ENCODE peak calls at places on chromosome 21, in five cellular contexts. R is HepG2, H is K562, F is HEK293T, S is SK-N-SH. O is an unnamed sample.

GRCh38 chr21:42845296-42845965 is 33.9 kb downstream of the WDR4 start:
- DNase-seq in R (no peak), H (no peak), F (no peak), S (peak; percentile 5), O (no peak)

GRCh38 chr21:17853393-17854275 is 34.5 kb upstream of the C21orf91 start:
- DNase-seq in R (no peak), H (no peak), F (no peak), S (no peak), O (no peak)

GRCh38 chr21:41612674-41613250 is 104.8 kb upstream of the TMPRSS2 start:
- DNase-seq in R (peak; percentile 15), H (peak; percentile 76), F (peak; percentile 78), S (peak; percentile 79), O (no peak)

GRCh38 chr21:41973861-41974751 is 20.3 kb upstream of the C2CD2 start:
- DNase-seq in R (peak; percentile 50), H (peak; percentile 43), F (peak; percentile 41), S (no peak), O (no peak)

GRCh38 chr21:36707763-36708511 is 9.0 kb downstream of the SIM2 start:
- DNase-seq in R (no peak), H (no peak), F (no peak), S (no peak), O (no peak)

GRCh38 chr21:44013380-44014088 is 1.4 kb downstream of the TRAPPC10 start:
- DNase-seq in R (no peak), H (peak; percentile 15), F (no peak), S (peak; percentile 36), O (peak; percentile 32)

GRCh38 chr21:27306821-27307746 is 340.2 kb upstream of the ADAMTS5 start:
- DNase-seq in R (no peak), H (no peak), F (no peak), S (no peak), O (no peak)

GRCh38 chr21:37915941-37916794 is at the start of gene KCNJ6:
- DNase-seq in R (no peak), H (peak; percentile 46), F (peak; percentile 83), S (peak; percentile 87), O (no peak)

DNA sequence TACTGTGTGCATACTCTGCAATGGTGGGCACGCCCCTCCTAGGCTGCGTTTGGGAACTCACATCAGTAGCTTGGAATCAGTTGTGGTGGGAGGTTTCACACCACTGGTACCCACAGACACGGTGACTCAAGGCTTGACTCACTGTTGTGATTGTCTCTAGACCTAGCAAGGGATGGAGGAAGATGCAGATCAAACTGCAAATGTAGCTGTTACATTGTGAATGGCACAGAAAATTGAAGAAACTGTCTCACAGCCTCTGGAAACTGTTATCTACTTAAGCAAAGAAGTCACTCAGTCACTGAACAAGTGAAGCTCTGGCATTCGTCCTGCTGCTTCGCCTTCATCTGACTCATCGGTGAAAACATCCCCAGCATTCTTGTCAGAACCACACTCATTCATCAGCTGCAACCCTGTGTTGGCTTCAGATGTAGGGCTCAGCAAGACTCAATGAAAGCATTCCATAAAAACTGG is 59.5 kb downstream of the POFUT2 start:
- DNase-seq in R (peak; percentile 12), H (no peak), F (no peak), S (no peak), O (no peak)
- TF ChIP-seq FOXM1 in R (no peak), H (no peak), F (no peak), S (no peak), O (no peak)

GRCh38 chr21:45019887-45020537 is 54.4 kb upstream of the ADARB1 start:
- DNase-seq in R (no peak), H (no peak), F (no peak), S (no peak), O (no peak)

GRCh38 chr21:45018131-45019075 is 56.0 kb upstream of the ADARB1 start:
- DNase-seq in R (no peak), H (peak; percentile 75), F (no peak), S (peak; percentile 81), O (no peak)

GRCh38 chr21:45020629-45021427 is 53.6 kb upstream of the ADARB1 start:
- DNase-seq in R (no peak), H (no peak), F (no peak), S (no peak), O (no peak)

GRCh38 chr21:45017376-45017960 is 56.9 kb upstream of the ADARB1 start:
- DNase-seq in R (no peak), H (no peak), F (no peak), S (no peak), O (no peak)

GRCh38 chr21:45019076-45019886 is 55.1 kb upstream of the ADARB1 start:
- DNase-seq in R (no peak), H (no peak), F (no peak), S (peak; percentile 74), O (no peak)
- TF ChIP-seq FOXM1 in R (no peak), H (no peak), F (no peak), S (no peak), O (no peak)

DNA sequence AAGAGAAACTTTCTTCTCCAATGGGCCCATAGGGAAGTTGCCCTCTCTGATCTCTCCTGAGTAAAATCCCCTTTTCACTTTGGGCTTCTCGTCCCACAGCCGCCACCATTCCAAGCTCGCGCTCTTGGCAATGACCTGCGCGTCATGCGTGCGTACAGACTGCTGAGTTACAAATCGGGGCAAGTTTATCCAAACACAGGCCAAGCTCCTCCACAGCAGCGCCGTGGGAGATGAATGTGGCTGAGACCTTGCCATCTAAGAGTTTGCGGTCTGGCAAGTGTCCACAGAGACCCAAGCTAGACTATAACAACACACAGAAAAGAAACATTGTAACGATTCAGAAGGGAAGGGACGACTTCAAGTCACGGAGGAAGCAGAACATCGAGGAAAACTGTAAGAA is 116.3 kb upstream of the SOD1 start:
- DNase-seq in R (no peak), H (no peak), F (no peak), S (no peak), O (no peak)
- TF ChIP-seq FOXM1 in R (no peak), H (no peak), F (no peak), S (no peak), O (no peak)

GRCh38 chr21:45531393-45532215 is 10.6 kb downstream of the SLC19A1 start:
- DNase-seq in R (no peak), H (no peak), F (no peak), S (no peak), O (no peak)
- TF ChIP-seq FOXM1 in R (no peak), H (no peak), F (no peak), S (no peak), O (no peak)

GRCh38 chr21:32406405-32406804 is 6.1 kb upstream of the EVA1C start:
- DNase-seq in R (no peak), H (no peak), F (no peak), S (no peak), O (no peak)

GRCh38 chr21:32403201-32403701 is 9.3 kb upstream of the EVA1C start:
- DNase-seq in R (peak; percentile 48), H (peak; percentile 70), F (peak; percentile 82), S (peak; percentile 81), O (peak; percentile 3)
- TF ChIP-seq FOXM1 in R (no peak), H (no peak), F (no peak), S (no peak), O (no peak)

DNA sequence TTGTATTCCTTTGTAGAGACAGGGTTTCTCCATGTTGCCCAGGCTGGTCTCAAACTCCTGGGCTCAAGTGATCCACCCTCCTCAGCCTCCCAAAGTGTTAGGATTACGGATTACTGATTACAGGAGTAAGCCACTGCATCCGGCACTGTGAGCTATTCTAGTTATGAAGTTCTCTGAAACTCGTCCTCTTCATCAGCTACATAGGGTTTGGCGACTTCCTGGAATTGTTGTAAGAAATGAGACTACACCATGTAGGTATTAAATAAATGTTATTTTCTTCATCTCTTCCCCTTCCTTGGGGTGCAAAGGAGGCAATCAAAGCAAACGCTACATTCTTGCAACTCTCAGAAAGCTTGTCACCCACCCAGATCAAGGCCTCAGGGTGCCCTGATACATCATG is 131.2 kb upstream of the TIAM1 start:
- DNase-seq in R (no peak), H (no peak), F (no peak), S (no peak), O (no peak)
- TF ChIP-seq FOXM1 in R (no peak), H (no peak), F (no peak), S (no peak), O (no peak)

DNA sequence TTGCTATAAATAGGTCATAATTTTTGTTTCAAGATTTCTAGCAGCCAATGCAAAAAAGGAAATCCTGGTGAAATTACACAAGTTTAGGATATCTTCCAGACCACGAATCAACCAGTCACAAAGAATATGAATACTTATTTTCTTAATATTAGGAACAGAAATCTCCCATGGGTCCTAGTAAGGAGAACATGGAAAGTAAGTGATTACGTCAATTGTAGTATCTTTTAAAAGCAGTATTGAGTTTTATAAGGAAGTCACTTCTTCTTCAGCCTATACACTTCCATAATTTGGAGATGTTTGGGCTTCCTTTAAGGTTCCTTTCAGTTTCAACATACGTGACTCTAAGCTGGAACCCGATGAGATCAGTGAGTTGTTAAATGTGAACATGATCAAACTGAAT is 534.5 kb downstream of the USP25 start:
- DNase-seq in R (no peak), H (no peak), F (no peak), S (no peak), O (no peak)
- TF ChIP-seq FOXM1 in R (no peak), H (no peak), F (no peak), S (no peak), O (no peak)

GRCh38 chr21:40299441-40299840 is 432.2 kb downstream of the PCP4 start:
- DNase-seq in R (no peak), H (no peak), F (no peak), S (no peak), O (no peak)

DNA sequence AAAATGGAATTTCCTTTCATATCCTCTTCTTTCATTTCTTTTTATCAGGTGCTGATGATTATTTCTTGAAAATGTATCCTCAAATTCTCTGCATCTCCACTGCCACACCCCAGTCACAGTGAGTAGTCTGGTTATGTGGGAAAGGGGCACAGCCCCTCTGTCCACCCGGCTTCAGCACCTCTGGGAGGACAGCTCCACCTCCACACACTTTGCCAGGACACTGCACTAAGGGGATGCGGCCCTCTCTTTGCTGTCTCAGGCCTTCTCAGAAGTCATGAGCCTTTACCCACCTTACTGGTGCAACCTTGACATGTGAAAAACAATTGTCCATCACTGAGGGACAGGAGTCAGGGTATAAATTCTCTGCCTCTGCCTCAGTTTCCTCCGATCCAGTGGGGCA is 433.1 kb downstream of the PCP4 start:
- DNase-seq in R (no peak), H (no peak), F (no peak), S (no peak), O (no peak)
- TF ChIP-seq FOXM1 in R (no peak), H (no peak), F (no peak), S (no peak), O (no peak)

GRCh38 chr21:28858424-28858823 is 134.3 kb downstream of the LTN1 start:
- DNase-seq in R (no peak), H (no peak), F (no peak), S (no peak), O (no peak)
- TF ChIP-seq FOXM1 in R (no peak), H (no peak), F (no peak), S (no peak), O (no peak)

GRCh38 chr21:32978346-32979270 is 47.1 kb upstream of the OLIG2 start:
- DNase-seq in R (no peak), H (no peak), F (no peak), S (no peak), O (no peak)
- TF ChIP-seq FOXM1 in R (no peak), H (no peak), F (no peak), S (no peak), O (no peak)